ENCODE peak calls at places on chromosomes 12 and 14, in seven cellular contexts. U is HT1080, R is right cardiac atrium, H is LoVo, Z is SJSA1, F is iris pigment epithelial cell, C is RCC 7860. W is an unnamed sample.

GRCh38 chr12:43113153-43113552 is 438.9 kb downstream of the ADAMTS20 start:
- DNase-seq in U (no peak), R (no peak), H (no peak), Z (peak; percentile 91), F (peak; percentile 29), C (no peak), W (no peak)

GRCh38 chr14:44529026-44529425 is 21.9 kb upstream of the FSCB start:
- DNase-seq in U (peak; percentile 58), R (no peak), H (no peak), Z (no peak), F (no peak), C (peak; percentile 3), W (no peak)

GRCh38 chr12:52186135-52186840 is 5.5 kb downstream of the KRT80 start:
- DNase-seq in U (peak; percentile 85), R (no peak), H (peak; percentile 55), Z (peak; percentile 84), F (peak; percentile 75), C (peak; percentile 75), W (peak; percentile 83)

GRCh38 chr14:69038449-69039286 is 59.6 kb upstream of the ACTN1 start:
- DNase-seq in U (peak; percentile 88), R (peak; percentile 65), H (no peak), Z (peak; percentile 82), F (peak; percentile 92), C (peak; percentile 92), W (no peak)

GRCh38 chr12:121499929-121500793 is 80.7 kb downstream of the KDM2B start:
- DNase-seq in U (peak; percentile 56), R (peak; percentile 93), H (peak; percentile 83), Z (peak; percentile 56), F (peak; percentile 64), C (peak; percentile 41), W (peak; percentile 24)

GRCh38 chr14:101858791-101859537 is 97.5 kb downstream of the PPP2R5C start:
- DNase-seq in U (no peak), R (no peak), H (no peak), Z (no peak), F (no peak), C (no peak), W (no peak)

GRCh38 chr12:89354630-89354931 is 2.3 kb upstream of the DUSP6 start:
- DNase-seq in U (no peak), R (no peak), H (no peak), Z (no peak), F (no peak), C (no peak), W (peak; percentile 49)

GRCh38 chr14:103126873-103127304 is 3.6 kb downstream of the TNFAIP2 start:
- DNase-seq in U (no peak), R (peak; percentile 71), H (peak; percentile 75), Z (no peak), F (no peak), C (no peak), W (peak; percentile 36)

GRCh38 chr14:57574617-57575288 is 81.1 kb upstream of the CCDC198 start:
- DNase-seq in U (peak; percentile 13), R (no peak), H (no peak), Z (no peak), F (no peak), C (no peak), W (no peak)

GRCh38 chr12:47312794-47313426 is 233.2 kb upstream of the AMIGO2 start:
- DNase-seq in U (no peak), R (no peak), H (no peak), Z (no peak), F (no peak), C (no peak), W (no peak)

GRCh38 chr14:71668186-71668912 is 263.9 kb upstream of the RGS6 start:
- DNase-seq in U (no peak), R (no peak), H (no peak), Z (no peak), F (peak; percentile 88), C (no peak), W (no peak)

GRCh38 chr14:103474893-103475292 is 47.7 kb downstream of the CKB start:
- DNase-seq in U (no peak), R (no peak), H (no peak), Z (no peak), F (no peak), C (no peak), W (no peak)

GRCh38 chr14:101131451-101131916 is 228.0 kb upstream of the RTL1 start:
- DNase-seq in U (no peak), R (no peak), H (no peak), Z (peak; percentile 22), F (no peak), C (no peak), W (no peak)

GRCh38 chr14:100122481-100123215 is 36.8 kb downstream of the DEGS2 start:
- DNase-seq in U (no peak), R (no peak), H (no peak), Z (no peak), F (no peak), C (no peak), W (no peak)

GRCh38 chr12:105920161-105920684 is 218.5 kb downstream of the NUAK1 start:
- DNase-seq in U (no peak), R (peak; percentile 74), H (no peak), Z (no peak), F (no peak), C (no peak), W (peak; percentile 98)

GRCh38 chr12:132391326-132392041 is 62.1 kb upstream of the GALNT9 start:
- DNase-seq in U (no peak), R (peak; percentile 32), H (no peak), Z (no peak), F (no peak), C (no peak), W (no peak)

GRCh38 chr14:23351681-23352505 is 794 bp downstream of the SLC22A17 start:
- DNase-seq in U (no peak), R (peak; percentile 72), H (no peak), Z (no peak), F (no peak), C (no peak), W (no peak)

GRCh38 chr14:32307881-32308582 is 21.1 kb upstream of the AKAP6 start:
- DNase-seq in U (no peak), R (no peak), H (peak; percentile 73), Z (no peak), F (no peak), C (no peak), W (peak; percentile 66)

GRCh38 chr14:101049511-101049910 is 146.0 kb upstream of the RTL1 start:
- DNase-seq in U (no peak), R (no peak), H (no peak), Z (no peak), F (no peak), C (no peak), W (no peak)

GRCh38 chr14:89445252-89445973 is 28.4 kb upstream of the FOXN3 start:
- DNase-seq in U (peak; percentile 30), R (no peak), H (no peak), Z (no peak), F (peak; percentile 49), C (no peak), W (no peak)

GRCh38 chr12:57887631-57888406 is 41.3 kb upstream of the CTDSP2 start:
- DNase-seq in U (no peak), R (peak; percentile 73), H (no peak), Z (peak; percentile 95), F (peak; percentile 15), C (no peak), W (peak; percentile 69)